ENCODE peak calls at places on chromosomes 16 and 17, in eight cellular contexts. M is GOT3; I is skeletal muscle cell; J is activated T-cell treated with anti-CD3 and anti-CD28 coated beads, Interleukin-2, amount 50 U/mL, for 72 hours; Y is activated naive CD8-positive, alpha-beta T cell treated with anti-CD3 and anti-CD28 coated beads, Interleukin-2, amount 50 U/mL, for 24 hours; D is WTC11; T is breast epithelium; N is activated CD4-positive, CD25-positive, alpha-beta regulatory T cell. Z is an unnamed sample.

GRCh38 chr16:50193594-50193993 is 40.5 kb downstream of the TENT4B start:
- DNase-seq in M (no peak), I (no peak), J (no peak), Y (no peak), D (no peak), T (no peak), N (no peak), Z (no peak)

GRCh38 chr17:83173997-83174858 is 94.8 kb downstream of the METRNL start:
- DNase-seq in M (no peak), I (peak), J (no peak), Y (no peak), D (peak), T (peak), N (no peak), Z (no peak)

GRCh38 chr17:38441429-38442061 is 13.3 kb downstream of the ARHGAP23 start:
- DNase-seq in M (no peak), I (no peak), J (no peak), Y (no peak), D (no peak), T (no peak), N (no peak), Z (no peak)

GRCh38 chr17:37121616-37122015 is 172.9 kb downstream of the AATF start:
- DNase-seq in M (no peak), I (no peak), J (no peak), Y (no peak), D (no peak), T (no peak), N (no peak), Z (no peak)

GRCh38 chr16:71367243-71367976 is 8.9 kb downstream of the CALB2 start:
- DNase-seq in M (no peak), I (no peak), J (peak), Y (peak), D (peak), T (no peak), N (no peak), Z (peak)

GRCh38 chr17:64028874-64029464 is 8.5 kb upstream of the ICAM2 start:
- DNase-seq in M (no peak), I (peak), J (peak), Y (peak), D (peak), T (peak), N (peak), Z (peak)

GRCh38 chr17:969767-970387 is 9.7 kb downstream of the NXN start:
- DNase-seq in M (no peak), I (no peak), J (no peak), Y (no peak), D (no peak), T (no peak), N (no peak), Z (no peak)

GRCh38 chr16:72094266-72094610 is 591 bp downstream of the DHX38 start:
- DNase-seq in M (no peak), I (no peak), J (peak), Y (peak), D (no peak), T (no peak), N (no peak), Z (no peak)

GRCh38 chr16:23801387-23801786 is 34.4 kb upstream of the PRKCB start:
- DNase-seq in M (peak), I (no peak), J (peak), Y (peak), D (peak), T (peak), N (peak), Z (peak)

GRCh38 chr17:8611671-8612298 is 18.7 kb downstream of the MYH10 start:
- DNase-seq in M (no peak), I (no peak), J (no peak), Y (no peak), D (no peak), T (no peak), N (no peak), Z (no peak)

GRCh38 chr17:78343433-78344201 is 16.3 kb downstream of the SOCS3 start:
- DNase-seq in M (no peak), I (no peak), J (peak), Y (peak), D (no peak), T (no peak), N (peak), Z (peak)

GRCh38 chr17:82386256-82386831 is 14.8 kb downstream of the UTS2R start:
- DNase-seq in M (no peak), I (no peak), J (no peak), Y (no peak), D (no peak), T (no peak), N (no peak), Z (no peak)

Z was measured in KBM-7.